ENCODE peak calls at places on chromosomes 16 and 17, in seven cellular contexts. J is omental fat pad, E is adrenal gland, G is ascending aorta, C is AG04450, W is nephron progenitor cell, Y is tibial nerve. N is an unnamed sample.

GRCh38 chr16:77683845-77684526 is 38.3 kb upstream of the NUDT7 start:
- DNase-seq in C (no peak), Y (no peak), G (no peak), W (no peak), E (no peak), J (no peak), N (no peak)

GRCh38 chr17:28926366-28926765 is 23.5 kb upstream of the DHRS13 start:
- DNase-seq in J (no peak), G (no peak), E (no peak), W (no peak), C (no peak), Y (no peak), N (no peak)

GRCh38 chr16:57637424-57637823 is 9.0 kb downstream of the ADGRG1 start:
- DNase-seq in C (no peak), J (no peak), Y (peak; percentile 39), G (no peak), E (peak; percentile 51), W (no peak), N (peak; percentile 58)

GRCh38 chr17:18108400-18109312 is at the start of gene MYO15A:
- DNase-seq in G (no peak), W (no peak), Y (no peak), J (no peak), C (no peak), E (no peak), N (no peak)

GRCh38 chr16:18803569-18804462 is 2.5 kb upstream of the ARL6IP1 start:
- DNase-seq in G (no peak), J (no peak), E (no peak), C (no peak), W (no peak), Y (no peak), N (no peak)

GRCh38 chr16:19601083-19601976 is 45.8 kb downstream of the VPS35L start:
- DNase-seq in J (no peak), C (no peak), W (peak; percentile 36), E (no peak), G (no peak), Y (no peak), N (peak; percentile 50)

GRCh38 chr16:23987443-23987842 is 151.7 kb downstream of the PRKCB start:
- DNase-seq in Y (no peak), C (no peak), W (no peak), E (no peak), G (no peak), J (no peak), N (no peak)

GRCh38 chr17:30449480-30449879 is 27.7 kb upstream of the GOSR1 start:
- DNase-seq in E (no peak), W (no peak), Y (no peak), G (no peak), J (no peak), C (no peak), N (no peak)

GRCh38 chr17:83203073-83203471 is 123.7 kb downstream of the METRNL start:
- DNase-seq in C (peak; percentile 34), G (peak; percentile 93), J (peak; percentile 24), W (no peak), Y (peak; percentile 65), E (peak; percentile 40), N (no peak)

GRCh38 chr17:7405882-7406825 is 1.5 kb upstream of the NLGN2 start:
- DNase-seq in C (no peak), Y (no peak), G (no peak), J (no peak), E (no peak), W (no peak), N (no peak)

GRCh38 chr17:3986939-3987335 is 22.7 kb upstream of the ATP2A3 start:
- DNase-seq in W (no peak), J (no peak), E (no peak), C (no peak), G (no peak), Y (no peak), N (no peak)

DNA sequence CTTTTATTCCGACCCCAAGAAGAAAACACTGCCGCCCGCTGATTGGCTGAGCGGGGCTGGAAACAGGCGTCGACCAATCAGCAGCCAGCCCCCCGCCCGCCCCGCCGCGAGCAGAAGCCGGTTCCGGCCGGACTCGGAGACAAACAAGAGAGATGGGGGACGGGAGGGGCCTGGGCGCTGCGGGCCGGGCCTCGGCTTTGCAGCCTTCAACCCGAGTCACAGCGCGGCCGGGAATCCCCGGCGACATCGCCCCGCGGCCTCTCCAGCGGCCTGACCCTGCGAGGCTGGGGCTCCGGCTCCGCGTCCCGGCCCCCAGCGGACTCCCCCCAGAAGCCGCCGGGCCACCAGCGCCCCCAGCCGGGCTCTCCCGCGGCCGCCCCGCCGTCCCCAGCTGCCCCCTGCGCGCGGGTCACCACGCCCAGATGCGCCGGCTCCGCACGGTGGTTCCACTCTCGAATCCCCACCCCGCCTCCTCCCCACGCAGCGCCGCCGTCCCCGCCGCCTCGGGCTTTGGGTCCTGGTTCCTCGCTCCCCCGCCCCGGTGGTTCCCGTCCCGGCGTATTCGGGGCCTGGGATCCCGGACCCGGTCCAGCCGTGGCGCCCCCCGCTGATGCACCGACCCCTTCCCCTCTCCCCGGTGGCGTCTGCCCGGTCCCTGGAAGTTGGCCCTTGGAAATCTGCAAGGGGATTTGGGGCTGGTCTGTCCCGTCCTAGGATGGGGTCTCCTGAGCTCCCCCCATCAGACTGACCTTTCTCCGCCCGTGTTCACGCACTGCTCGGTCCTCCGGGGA is 417 bp upstream of the SLC43A2 start:
- DNase-seq in W (peak; percentile 94), G (peak; percentile 96), J (peak; percentile 87), Y (peak; percentile 96), C (peak; percentile 70), E (peak; percentile 94), N (peak; percentile 89)
- TF ChIP-seq CTCF in W (no peak), G (peak; percentile 40), J (no peak), Y (peak; percentile 75), C (no peak), E (no peak), N (peak; percentile 41)

DNA sequence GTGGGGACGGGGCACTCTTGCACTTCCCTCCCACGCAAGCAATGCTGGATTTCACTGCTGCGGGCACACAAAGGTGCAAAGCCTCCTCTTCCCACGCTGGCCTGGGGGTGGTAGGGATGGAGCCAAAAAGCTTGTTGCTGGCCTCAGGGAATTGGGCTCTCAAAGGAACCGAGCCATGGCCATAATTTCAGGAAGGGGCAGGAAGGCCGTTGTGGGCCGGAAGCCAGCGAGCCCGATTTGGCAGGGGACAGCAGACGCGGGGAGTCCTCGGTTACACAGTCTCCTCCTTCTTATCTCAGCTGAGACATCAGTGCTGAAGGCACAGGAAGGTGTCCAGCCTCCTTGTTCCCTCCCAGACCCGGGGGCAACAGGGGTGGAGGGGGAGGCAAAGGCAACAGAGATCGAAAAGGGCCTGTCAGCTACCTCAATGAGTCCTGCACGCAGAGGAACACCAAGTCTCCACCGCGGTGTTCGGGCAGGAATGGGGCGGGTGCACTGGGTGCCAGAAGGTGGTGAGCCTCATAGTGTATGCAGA is 59.5 kb downstream of the SLFN11 start:
- DNase-seq in C (no peak), G (peak; percentile 64), W (no peak), Y (no peak), E (peak; percentile 39), J (no peak), N (no peak)
- TF ChIP-seq CTCF in C (no peak), G (no peak), W (no peak), Y (no peak), E (no peak), J (no peak), N (no peak)

DNA sequence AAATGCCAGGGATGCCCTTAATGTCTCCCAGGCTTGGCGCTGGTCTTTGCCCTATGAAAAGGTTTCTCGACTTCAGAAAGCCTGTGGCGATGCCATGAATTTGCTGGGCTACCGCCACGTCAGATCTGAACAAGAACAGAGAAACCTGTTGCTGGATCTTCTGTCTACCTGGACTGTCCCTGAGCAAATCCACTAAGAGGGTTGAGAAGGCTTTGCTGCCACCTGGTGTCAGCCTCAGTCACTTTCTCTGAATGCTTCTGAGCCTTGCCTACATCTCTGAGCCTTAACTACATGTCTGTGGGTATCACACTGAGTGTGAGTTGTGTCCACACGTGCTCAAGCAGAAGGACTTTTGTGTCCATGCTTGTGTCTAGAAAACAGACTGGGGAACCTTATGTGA is 11.4 kb downstream of the CHST4 start:
- DNase-seq in C (peak; percentile 8), J (no peak), E (peak; percentile 53), W (peak; percentile 52), Y (no peak), G (no peak), N (peak; percentile 5)
- TF ChIP-seq CTCF in C (peak; percentile 65), J (no peak), E (peak; percentile 30), W (peak; percentile 64), Y (no peak), G (peak; percentile 14), N (peak; percentile 69)

DNA sequence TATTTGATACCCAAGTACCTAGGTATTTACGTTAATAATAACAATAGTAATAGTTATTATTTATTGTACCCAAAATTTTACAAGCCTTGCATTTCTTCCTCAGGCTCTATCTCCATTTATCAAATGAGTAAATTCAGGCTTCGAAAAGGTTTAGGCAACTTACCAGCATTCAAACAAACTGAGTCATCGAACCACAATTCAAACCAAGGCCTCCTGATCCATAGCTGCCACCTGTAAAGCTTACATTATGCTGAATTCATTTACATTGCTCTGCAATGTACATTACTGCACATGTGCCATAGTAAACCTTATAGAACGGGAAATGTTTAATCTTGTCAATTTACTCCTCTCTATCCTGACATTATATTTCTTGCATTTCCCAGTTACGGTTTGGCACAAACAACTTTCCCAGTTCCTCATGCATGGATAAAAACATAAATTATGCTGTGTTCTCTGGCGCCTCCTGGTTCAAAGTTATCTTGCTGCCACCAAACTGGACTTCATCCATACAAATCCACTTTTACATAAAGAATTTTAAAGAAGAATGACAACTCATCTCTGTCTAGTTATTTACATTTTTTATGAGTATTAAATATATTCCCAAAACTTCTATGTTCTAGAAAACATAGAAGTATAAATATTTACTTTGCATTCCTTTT is 360.6 kb upstream of the SOX9 start:
- DNase-seq in C (peak; percentile 49), Y (no peak), E (no peak), J (no peak), G (no peak), W (no peak), N (no peak)
- TF ChIP-seq CTCF in C (peak; percentile 44), Y (no peak), E (no peak), J (no peak), G (no peak), W (no peak), N (no peak)

DNA sequence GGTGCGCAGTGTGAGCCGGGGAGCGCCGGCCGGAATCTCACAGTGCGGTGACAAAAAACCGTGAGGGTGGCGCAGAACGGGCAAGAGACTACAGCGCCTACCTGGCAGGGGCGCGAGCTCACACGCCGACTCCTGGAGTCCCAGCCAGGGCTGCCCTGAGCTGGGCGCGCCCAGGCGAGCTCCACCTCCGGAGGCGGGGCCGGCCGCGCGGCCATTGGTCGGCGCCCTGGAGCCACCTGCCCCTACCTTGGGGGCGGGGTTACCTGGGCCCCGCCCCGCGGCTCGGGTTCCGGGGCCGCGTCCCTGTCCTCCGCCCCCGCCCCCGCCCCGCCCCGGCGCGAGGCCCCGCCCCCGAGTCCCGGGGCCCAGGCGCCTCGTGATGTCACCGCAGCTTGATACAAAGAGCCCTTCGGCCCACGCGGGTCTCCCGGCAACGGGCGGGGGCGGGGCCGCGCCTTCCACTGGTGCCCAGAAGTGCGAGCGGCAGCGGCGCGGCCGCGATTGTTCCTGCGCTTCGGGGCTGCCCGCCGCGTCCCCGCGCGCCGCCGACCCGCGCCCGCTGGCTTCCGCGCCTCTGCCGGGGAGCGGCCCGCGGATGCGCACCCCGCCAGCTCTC is 96.3 kb downstream of the RAB11FIP4 start:
- DNase-seq in G (peak; percentile 91), C (no peak), Y (peak; percentile 51), W (peak; percentile 89), E (peak; percentile 86), J (peak; percentile 75), N (peak; percentile 49)
- TF ChIP-seq CTCF in G (no peak), C (no peak), Y (no peak), W (no peak), E (no peak), J (no peak), N (no peak)

GRCh38 chr17:10249271-10250010 is 51.0 kb upstream of the GAS7 start:
- DNase-seq in E (no peak), J (no peak), G (peak; percentile 19), C (no peak), W (no peak), Y (no peak), N (no peak)
- TF ChIP-seq CTCF in E (no peak), J (no peak), G (no peak), C (no peak), W (no peak), Y (no peak), N (no peak)